ENCODE peak calls at places on chromosomes 5 and 9, in five cellular contexts. W is activated CD8-positive, alpha-beta memory T cell treated with anti-CD3 and anti-CD28 coated beads, Interleukin-2, amount 50 U/mL, for 4 hours; E is A172; V is NCI-H1436; P is nucleus accumbens. J is an unnamed sample.

GRCh38 chr5:92775711-92776615 is 805.1 kb downstream of the NR2F1-AS1 start:
- DNase-seq in W (no peak), E (peak; percentile 9), V (no peak), P (no peak), J (no peak)

GRCh38 chr9:111752455-111752854 is 42.3 kb downstream of the SHOC1 start:
- DNase-seq in W (no peak), E (no peak), V (no peak), P (no peak), J (no peak)

GRCh38 chr5:9557696-9558095 is 11.8 kb upstream of the SEMA5A start:
- DNase-seq in W (no peak), E (peak; percentile 70), V (no peak), P (no peak), J (no peak)

GRCh38 chr9:107868166-107868565 is 378.6 kb upstream of the KLF4 start:
- DNase-seq in W (no peak), E (no peak), V (no peak), P (no peak), J (no peak)

GRCh38 chr9:109973336-109973735 is 193.3 kb downstream of the PALM2AKAP2 start:
- DNase-seq in W (no peak), E (no peak), V (no peak), P (no peak), J (no peak)

GRCh38 chr5:1659100-1660036 is 135.6 kb upstream of the LPCAT1 start:
- DNase-seq in W (no peak), E (no peak), V (no peak), P (no peak), J (no peak)

GRCh38 chr9:73916016-73916673 is 581.0 kb upstream of the RORB start:
- DNase-seq in W (no peak), E (no peak), V (no peak), P (no peak), J (no peak)

GRCh38 chr5:118598311-118598710 is 390.0 kb downstream of the DTWD2 start:
- DNase-seq in W (no peak), E (no peak), V (no peak), P (no peak), J (no peak)

GRCh38 chr9:125906144-125906543 is 159.0 kb downstream of the PBX3 start:
- DNase-seq in W (no peak), E (no peak), V (no peak), P (no peak), J (no peak)

GRCh38 chr5:167352801-167353200 is 938.6 kb upstream of the WWC1 start:
- DNase-seq in W (no peak), E (no peak), V (no peak), P (no peak), J (no peak)